ENCODE peak calls at places on chromosomes 11 and 22, in seven cellular contexts. One of them, this sample, is unnamed.

GRCh38 chr11:30128269-30128932 is 102.4 kb upstream of the FSHB start:
- DNase-seq in endothelial cell of umbilical vein: peak; percentile 31
- DNase-seq in breast epithelium: no peak
- DNase-seq in HepG2: peak; percentile 10
- DNase-seq in transverse colon: no peak
- DNase-seq in K562: peak; percentile 18
- DNase-seq in upper lobe of left lung: no peak
- DNase-seq in this sample: no peak

GRCh38 chr11:112507281-112507680 is 246.6 kb upstream of the PLET1 start:
- DNase-seq in endothelial cell of umbilical vein: no peak
- DNase-seq in upper lobe of left lung: no peak
- DNase-seq in K562: no peak
- DNase-seq in HepG2: no peak
- DNase-seq in breast epithelium: no peak
- DNase-seq in transverse colon: no peak
- DNase-seq in this sample: no peak

GRCh38 chr22:48257690-48258065 is 1495.2 kb downstream of the TBC1D22A start:
- DNase-seq in endothelial cell of umbilical vein: no peak
- DNase-seq in HepG2: no peak
- DNase-seq in transverse colon: no peak
- DNase-seq in upper lobe of left lung: no peak
- DNase-seq in breast epithelium: no peak
- DNase-seq in K562: no peak
- DNase-seq in this sample: no peak

GRCh38 chr11:9004310-9004945 is 627 bp upstream of the NRIP3 start:
- DNase-seq in K562: peak; percentile 17
- DNase-seq in breast epithelium: no peak
- DNase-seq in transverse colon: peak; percentile 23
- DNase-seq in HepG2: no peak
- DNase-seq in endothelial cell of umbilical vein: no peak
- DNase-seq in upper lobe of left lung: peak; percentile 24
- DNase-seq in this sample: peak; percentile 17

GRCh38 chr11:30488304-30488998 is 97.7 kb downstream of the MPPED2 start:
- DNase-seq in endothelial cell of umbilical vein: peak; percentile 36
- DNase-seq in K562: no peak
- DNase-seq in HepG2: peak; percentile 93
- DNase-seq in transverse colon: peak; percentile 60
- DNase-seq in upper lobe of left lung: peak; percentile 39
- DNase-seq in breast epithelium: no peak
- DNase-seq in this sample: no peak

GRCh38 chr11:126739499-126740145 is 260.9 kb downstream of the KIRREL3 start:
- DNase-seq in upper lobe of left lung: no peak
- DNase-seq in HepG2: no peak
- DNase-seq in breast epithelium: no peak
- DNase-seq in transverse colon: no peak
- DNase-seq in K562: no peak
- DNase-seq in endothelial cell of umbilical vein: no peak
- DNase-seq in this sample: no peak

GRCh38 chr11:23320131-23320530 is 459.9 kb upstream of the CCDC179 start:
- DNase-seq in HepG2: no peak
- DNase-seq in upper lobe of left lung: no peak
- DNase-seq in transverse colon: no peak
- DNase-seq in breast epithelium: no peak
- DNase-seq in endothelial cell of umbilical vein: no peak
- DNase-seq in K562: no peak
- DNase-seq in this sample: no peak

GRCh38 chr11:27972432-27973170 is 135.4 kb downstream of the KIF18A start:
- DNase-seq in breast epithelium: no peak
- DNase-seq in K562: no peak
- DNase-seq in HepG2: no peak
- DNase-seq in endothelial cell of umbilical vein: no peak
- DNase-seq in upper lobe of left lung: no peak
- DNase-seq in transverse colon: no peak
- DNase-seq in this sample: no peak

GRCh38 chr11:65119670-65119995 is 2.1 kb upstream of the ZNHIT2 start:
- DNase-seq in K562: no peak
- DNase-seq in transverse colon: no peak
- DNase-seq in HepG2: no peak
- DNase-seq in endothelial cell of umbilical vein: no peak
- DNase-seq in upper lobe of left lung: no peak
- DNase-seq in breast epithelium: no peak
- DNase-seq in this sample: no peak

GRCh38 chr11:45669956-45670355 is 4.5 kb upstream of the CHST1 start:
- DNase-seq in breast epithelium: no peak
- DNase-seq in transverse colon: no peak
- DNase-seq in HepG2: no peak
- DNase-seq in K562: no peak
- DNase-seq in upper lobe of left lung: no peak
- DNase-seq in endothelial cell of umbilical vein: no peak
- DNase-seq in this sample: no peak

GRCh38 chr22:40588726-40589125 is 47.8 kb downstream of the MRTFA start:
- DNase-seq in endothelial cell of umbilical vein: no peak
- DNase-seq in transverse colon: no peak
- DNase-seq in breast epithelium: no peak
- DNase-seq in HepG2: peak; percentile 94
- DNase-seq in K562: no peak
- DNase-seq in upper lobe of left lung: peak; percentile 57
- DNase-seq in this sample: no peak

GRCh38 chr11:60396790-60397189 is 531 bp downstream of the MS4A14 start:
- DNase-seq in upper lobe of left lung: peak; percentile 28
- DNase-seq in endothelial cell of umbilical vein: no peak
- DNase-seq in transverse colon: no peak
- DNase-seq in K562: no peak
- DNase-seq in HepG2: no peak
- DNase-seq in breast epithelium: no peak
- DNase-seq in this sample: no peak

GRCh38 chr11:25587496-25587895 is 744.4 kb upstream of the ANO3 start:
- DNase-seq in breast epithelium: no peak
- DNase-seq in HepG2: no peak
- DNase-seq in K562: no peak
- DNase-seq in endothelial cell of umbilical vein: no peak
- DNase-seq in transverse colon: no peak
- DNase-seq in upper lobe of left lung: no peak
- DNase-seq in this sample: no peak

GRCh38 chr11:69365567-69365966 is 71.6 kb downstream of the MYEOV start:
- DNase-seq in K562: no peak
- DNase-seq in transverse colon: no peak
- DNase-seq in endothelial cell of umbilical vein: no peak
- DNase-seq in upper lobe of left lung: no peak
- DNase-seq in breast epithelium: no peak
- DNase-seq in HepG2: no peak
- DNase-seq in this sample: no peak

GRCh38 chr11:30535818-30536217 is 50.3 kb downstream of the MPPED2 start:
- DNase-seq in K562: no peak
- DNase-seq in breast epithelium: no peak
- DNase-seq in upper lobe of left lung: no peak
- DNase-seq in endothelial cell of umbilical vein: no peak
- DNase-seq in transverse colon: no peak
- DNase-seq in HepG2: no peak
- DNase-seq in this sample: no peak

GRCh38 chr11:85042368-85042767 is 584.8 kb downstream of the DLG2 start:
- DNase-seq in HepG2: no peak
- DNase-seq in K562: no peak
- DNase-seq in transverse colon: no peak
- DNase-seq in breast epithelium: no peak
- DNase-seq in upper lobe of left lung: no peak
- DNase-seq in endothelial cell of umbilical vein: no peak
- DNase-seq in this sample: no peak

GRCh38 chr11:119745776-119746535 is 17.0 kb upstream of the NECTIN1 start:
- DNase-seq in breast epithelium: no peak
- DNase-seq in endothelial cell of umbilical vein: no peak
- DNase-seq in upper lobe of left lung: no peak
- DNase-seq in transverse colon: no peak
- DNase-seq in K562: no peak
- DNase-seq in HepG2: no peak
- DNase-seq in this sample: no peak

GRCh38 chr22:29314537-29315285 is 786 bp downstream of the RASL10A start:
- DNase-seq in K562: no peak
- DNase-seq in breast epithelium: peak; percentile 49
- DNase-seq in endothelial cell of umbilical vein: no peak
- DNase-seq in upper lobe of left lung: no peak
- DNase-seq in HepG2: no peak
- DNase-seq in transverse colon: peak; percentile 39
- DNase-seq in this sample: peak; percentile 39

DNA sequence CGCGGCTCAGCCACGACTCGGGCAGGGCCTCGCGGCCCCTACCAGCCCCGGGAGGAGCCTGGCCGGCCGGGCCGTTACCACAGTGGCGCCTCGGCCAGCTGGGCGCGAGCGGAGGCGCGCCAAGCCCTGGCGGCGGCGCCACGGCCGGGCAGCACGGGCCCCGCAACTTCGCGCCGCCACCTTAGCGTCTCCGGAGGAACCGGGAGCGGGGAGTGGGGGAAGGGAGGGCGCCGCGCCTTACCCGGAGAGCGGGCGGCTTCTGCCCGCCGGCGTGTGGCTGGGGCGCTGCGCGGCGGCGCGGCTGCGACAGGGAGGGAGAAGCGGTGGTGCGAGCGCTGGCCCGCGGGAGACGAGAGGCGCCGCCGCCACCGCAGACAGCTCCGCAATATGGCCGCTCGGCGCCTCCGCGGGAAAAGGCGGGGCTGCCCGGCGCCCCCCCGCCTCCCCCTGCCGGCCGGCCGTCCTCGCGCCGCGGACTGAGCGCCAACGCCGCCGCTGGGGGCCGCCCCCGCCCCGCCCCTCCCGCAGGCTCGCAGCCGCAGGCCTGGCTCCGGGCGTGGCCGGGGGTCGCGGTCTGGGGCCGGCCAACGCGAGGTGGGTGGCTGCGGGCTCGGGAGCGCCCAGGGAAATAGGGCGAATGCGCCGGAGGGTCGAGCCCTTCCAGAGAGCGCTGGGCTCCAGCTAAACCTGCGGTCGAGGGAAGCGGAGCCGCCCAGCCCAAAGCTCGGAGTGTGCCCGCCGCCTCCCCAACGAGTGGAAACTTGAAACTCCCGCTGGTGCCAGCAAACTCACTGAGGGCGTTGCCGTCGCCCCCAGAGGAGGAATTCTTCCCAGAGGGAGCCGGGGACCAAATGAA is at the start of gene RDX:
- DNase-seq in endothelial cell of umbilical vein: peak; percentile 78
- DNase-seq in transverse colon: peak; percentile 64
- DNase-seq in breast epithelium: peak; percentile 63
- DNase-seq in K562: peak; percentile 94
- DNase-seq in HepG2: peak; percentile 52
- DNase-seq in upper lobe of left lung: peak; percentile 79
- DNase-seq in this sample: peak; percentile 89
- TF ChIP-seq POLR2AphosphoS5 in endothelial cell of umbilical vein: peak; percentile 79
- TF ChIP-seq POLR2AphosphoS5 in transverse colon: no peak
- TF ChIP-seq POLR2AphosphoS5 in breast epithelium: peak; percentile 29
- TF ChIP-seq POLR2AphosphoS5 in K562: peak; percentile 65
- TF ChIP-seq POLR2AphosphoS5 in HepG2: no peak
- TF ChIP-seq POLR2AphosphoS5 in upper lobe of left lung: no peak
- TF ChIP-seq POLR2AphosphoS5 in this sample: no peak

GRCh38 chr11:1623716-1624115 is 1.8 kb upstream of the KRTAP5-4 start:
- DNase-seq in breast epithelium: no peak
- DNase-seq in upper lobe of left lung: no peak
- DNase-seq in HepG2: no peak
- DNase-seq in transverse colon: no peak
- DNase-seq in endothelial cell of umbilical vein: no peak
- DNase-seq in K562: no peak
- DNase-seq in this sample: no peak

GRCh38 chr11:1622076-1622475 is at the start of gene KRTAP5-4:
- DNase-seq in K562: no peak
- DNase-seq in transverse colon: no peak
- DNase-seq in endothelial cell of umbilical vein: no peak
- DNase-seq in upper lobe of left lung: no peak
- DNase-seq in breast epithelium: no peak
- DNase-seq in HepG2: no peak
- DNase-seq in this sample: no peak

GRCh38 chr11:1619449-1619848 is 2.5 kb downstream of the KRTAP5-4 start:
- DNase-seq in breast epithelium: no peak
- DNase-seq in HepG2: no peak
- DNase-seq in upper lobe of left lung: no peak
- DNase-seq in endothelial cell of umbilical vein: no peak
- DNase-seq in transverse colon: no peak
- DNase-seq in K562: no peak
- DNase-seq in this sample: no peak

GRCh38 chr11:1618231-1618630 is 3.7 kb downstream of the KRTAP5-4 start:
- DNase-seq in transverse colon: no peak
- DNase-seq in K562: no peak
- DNase-seq in HepG2: no peak
- DNase-seq in breast epithelium: no peak
- DNase-seq in upper lobe of left lung: no peak
- DNase-seq in endothelial cell of umbilical vein: no peak
- DNase-seq in this sample: no peak
- TF ChIP-seq POLR2AphosphoS5 in transverse colon: no peak
- TF ChIP-seq POLR2AphosphoS5 in K562: no peak
- TF ChIP-seq POLR2AphosphoS5 in HepG2: no peak
- TF ChIP-seq POLR2AphosphoS5 in breast epithelium: no peak
- TF ChIP-seq POLR2AphosphoS5 in upper lobe of left lung: no peak
- TF ChIP-seq POLR2AphosphoS5 in endothelial cell of umbilical vein: no peak
- TF ChIP-seq POLR2AphosphoS5 in this sample: no peak

DNA sequence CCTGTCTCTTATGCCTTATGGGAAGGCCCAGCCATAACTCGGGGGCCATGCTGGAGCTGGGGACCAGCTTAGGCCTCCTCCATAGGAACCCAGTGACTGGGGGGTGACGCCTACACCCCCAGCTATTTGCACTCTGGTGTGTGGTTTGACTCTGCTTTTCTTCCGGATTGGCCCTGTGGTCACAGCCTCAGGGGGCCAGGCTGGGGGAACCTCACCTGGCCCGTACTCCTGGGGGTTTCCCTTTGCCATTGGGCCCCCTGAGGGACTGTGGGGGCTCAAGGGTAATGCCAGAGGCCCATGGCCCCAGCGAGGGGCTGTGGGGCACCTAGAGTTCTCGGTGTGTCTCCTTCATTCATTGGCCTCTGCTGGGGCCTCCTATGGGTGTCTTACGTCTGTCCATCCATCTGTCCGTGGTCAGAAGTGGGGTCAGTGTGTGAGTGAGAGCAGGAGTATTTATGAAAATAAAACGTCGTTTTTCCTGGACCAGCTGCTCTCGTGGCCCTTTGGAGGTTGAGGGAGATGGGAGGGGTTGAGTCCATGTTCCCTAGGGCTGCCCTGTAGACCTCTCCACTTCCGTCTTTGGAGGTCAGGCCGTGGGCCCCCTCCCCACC is 6.3 kb upstream of the SH3BP1 start:
- DNase-seq in breast epithelium: no peak
- DNase-seq in K562: no peak
- DNase-seq in endothelial cell of umbilical vein: no peak
- DNase-seq in upper lobe of left lung: no peak
- DNase-seq in HepG2: no peak
- DNase-seq in transverse colon: peak; percentile 54
- DNase-seq in this sample: peak; percentile 91
- TF ChIP-seq POLR2AphosphoS5 in breast epithelium: no peak
- TF ChIP-seq POLR2AphosphoS5 in K562: no peak
- TF ChIP-seq POLR2AphosphoS5 in endothelial cell of umbilical vein: no peak
- TF ChIP-seq POLR2AphosphoS5 in upper lobe of left lung: no peak
- TF ChIP-seq POLR2AphosphoS5 in HepG2: no peak
- TF ChIP-seq POLR2AphosphoS5 in transverse colon: no peak
- TF ChIP-seq POLR2AphosphoS5 in this sample: no peak

DNA sequence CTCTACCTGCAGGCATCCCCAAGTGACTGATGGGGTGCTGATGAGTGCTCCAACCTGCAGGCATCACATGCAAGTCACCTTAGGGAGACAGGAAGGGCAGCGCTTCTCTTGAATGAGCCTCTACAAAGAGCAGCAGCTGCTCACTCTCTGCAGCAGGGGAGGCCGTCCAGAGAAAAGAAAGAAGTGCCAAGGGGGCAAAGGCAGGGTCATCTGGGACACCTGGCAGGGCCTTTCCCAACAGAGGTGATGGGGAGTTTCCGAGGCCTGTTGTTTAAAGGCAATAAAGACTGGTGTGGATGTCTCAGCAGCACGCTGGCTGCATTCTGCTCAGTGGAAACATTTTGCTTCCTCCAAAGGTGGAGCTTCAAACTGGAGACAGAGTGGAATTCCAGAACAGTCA is 113.7 kb downstream of the ETS1 start:
- DNase-seq in endothelial cell of umbilical vein: no peak
- DNase-seq in upper lobe of left lung: no peak
- DNase-seq in K562: no peak
- DNase-seq in breast epithelium: no peak
- DNase-seq in transverse colon: no peak
- DNase-seq in HepG2: no peak
- DNase-seq in this sample: no peak
- TF ChIP-seq POLR2AphosphoS5 in endothelial cell of umbilical vein: no peak
- TF ChIP-seq POLR2AphosphoS5 in upper lobe of left lung: no peak
- TF ChIP-seq POLR2AphosphoS5 in K562: no peak
- TF ChIP-seq POLR2AphosphoS5 in breast epithelium: no peak
- TF ChIP-seq POLR2AphosphoS5 in transverse colon: no peak
- TF ChIP-seq POLR2AphosphoS5 in HepG2: no peak
- TF ChIP-seq POLR2AphosphoS5 in this sample: no peak

This sample was measured in GM12891.